ENCODE peak calls at places on chromosomes 3 and 15, in seven cellular contexts. One of them, this sample, is unnamed.

GRCh38 chr3:119434703-119435102 is 28.7 kb downstream of the TMEM39A start:
- DNase-seq in heart left ventricle: no peak
- DNase-seq in ovary: no peak
- DNase-seq in neural crest cell: no peak
- DNase-seq in natural killer cell: no peak
- DNase-seq in HTR-8/SVneo: no peak
- DNase-seq in HS-27A: no peak
- DNase-seq in this sample: no peak

GRCh38 chr15:70101459-70102113 is 3.9 kb upstream of the TLE3 start:
- DNase-seq in heart left ventricle: no peak
- DNase-seq in ovary: peak
- DNase-seq in neural crest cell: peak
- DNase-seq in natural killer cell: no peak
- DNase-seq in HTR-8/SVneo: peak
- DNase-seq in HS-27A: peak
- DNase-seq in this sample: no peak

GRCh38 chr3:184479426-184480126 is 82.0 kb upstream of the EPHB3 start:
- DNase-seq in heart left ventricle: no peak
- DNase-seq in ovary: no peak
- DNase-seq in neural crest cell: no peak
- DNase-seq in natural killer cell: no peak
- DNase-seq in HTR-8/SVneo: no peak
- DNase-seq in HS-27A: no peak
- DNase-seq in this sample: no peak

GRCh38 chr15:40098489-40099261 is 10.0 kb downstream of the BMF start:
- DNase-seq in heart left ventricle: no peak
- DNase-seq in ovary: peak
- DNase-seq in neural crest cell: no peak
- DNase-seq in natural killer cell: peak
- DNase-seq in HTR-8/SVneo: peak
- DNase-seq in HS-27A: peak
- DNase-seq in this sample: peak

GRCh38 chr15:98713585-98714001 is 65.3 kb downstream of the IGF1R start:
- DNase-seq in heart left ventricle: no peak
- DNase-seq in ovary: no peak
- DNase-seq in neural crest cell: no peak
- DNase-seq in natural killer cell: no peak
- DNase-seq in HTR-8/SVneo: no peak
- DNase-seq in HS-27A: no peak
- DNase-seq in this sample: no peak

GRCh38 chr15:41511331-41512077 is 2.1 kb downstream of the LTK start:
- DNase-seq in heart left ventricle: peak
- DNase-seq in ovary: no peak
- DNase-seq in neural crest cell: no peak
- DNase-seq in natural killer cell: no peak
- DNase-seq in HTR-8/SVneo: no peak
- DNase-seq in HS-27A: no peak
- DNase-seq in this sample: no peak

GRCh38 chr3:134039161-134039862 is 9.6 kb upstream of the SLCO2A1 start:
- DNase-seq in heart left ventricle: peak
- DNase-seq in ovary: no peak
- DNase-seq in neural crest cell: no peak
- DNase-seq in natural killer cell: no peak
- DNase-seq in HTR-8/SVneo: no peak
- DNase-seq in HS-27A: no peak
- DNase-seq in this sample: no peak

GRCh38 chr3:32813180-32813579 is 4.6 kb upstream of the TRIM71 start:
- DNase-seq in heart left ventricle: no peak
- DNase-seq in ovary: no peak
- DNase-seq in neural crest cell: no peak
- DNase-seq in natural killer cell: no peak
- DNase-seq in HTR-8/SVneo: no peak
- DNase-seq in HS-27A: no peak
- DNase-seq in this sample: no peak

GRCh38 chr15:48191574-48192225 is at the start of gene CTXN2:
- DNase-seq in heart left ventricle: no peak
- DNase-seq in ovary: no peak
- DNase-seq in neural crest cell: no peak
- DNase-seq in natural killer cell: no peak
- DNase-seq in HTR-8/SVneo: no peak
- DNase-seq in HS-27A: no peak
- DNase-seq in this sample: no peak